ENCODE peak calls at places on chromosomes 1 and 21, in six cellular contexts. V, I, C, N, A and E are unnamed samples.

GRCh38 chr21:15706686-15707085 is 23.1 kb upstream of the USP25 start:
- DNase-seq in V (no peak), N (no peak), A (no peak), C (no peak), I (peak), E (no peak)

GRCh38 chr1:98090351-98090750 is 169.5 kb upstream of the DPYD start:
- DNase-seq in V (no peak), A (no peak), I (peak), C (no peak), N (no peak), E (no peak)

GRCh38 chr1:93708734-93709481 is 27.3 kb upstream of the BCAR3 start:
- DNase-seq in I (peak), N (no peak), A (peak), V (no peak), C (no peak), E (no peak)

GRCh38 chr1:37471345-37472231 is 2.8 kb upstream of the ZC3H12A start:
- DNase-seq in V (no peak), A (peak), I (peak), N (no peak), C (no peak), E (peak)

GRCh38 chr1:53073899-53074311 is 11.9 kb downstream of the PODN start:
- DNase-seq in C (no peak), I (peak), A (peak), V (no peak), N (no peak), E (no peak)

GRCh38 chr1:168504064-168504837 is 39.5 kb downstream of the XCL2 start:
- DNase-seq in V (no peak), C (no peak), N (no peak), I (peak), A (peak), E (no peak)

GRCh38 chr1:209873067-209873810 is 45.5 kb downstream of the UTP25 start:
- DNase-seq in V (no peak), C (no peak), A (no peak), N (no peak), I (no peak), E (no peak)

GRCh38 chr21:37868896-37869295 is 47.4 kb downstream of the KCNJ6 start:
- DNase-seq in C (no peak), V (no peak), A (no peak), N (no peak), I (no peak), E (no peak)

GRCh38 chr1:97901017-97901658 is 19.7 kb downstream of the DPYD start:
- DNase-seq in I (peak), N (no peak), A (no peak), C (no peak), V (no peak), E (no peak)

GRCh38 chr1:103560427-103560826 is 11.0 kb upstream of the AMY2B start:
- DNase-seq in V (no peak), N (no peak), A (no peak), C (no peak), I (no peak), E (no peak)

GRCh38 chr21:16418211-16418610 is 688.4 kb downstream of the USP25 start:
- DNase-seq in V (no peak), I (peak), A (no peak), N (no peak), C (no peak), E (no peak)

GRCh38 chr1:174405219-174405618 is 42.5 kb upstream of the GPR52 start:
- DNase-seq in A (no peak), C (no peak), N (no peak), V (no peak), I (no peak), E (no peak)

GRCh38 chr1:44723496-44724407 is 7.2 kb downstream of the RNU5D-1 start:
- DNase-seq in I (no peak), A (peak), V (peak), C (no peak), N (no peak), E (peak)

GRCh38 chr1:71448444-71448843 is 367.6 kb upstream of the ZRANB2 start:
- DNase-seq in C (no peak), N (no peak), V (no peak), A (no peak), I (no peak), E (no peak)